ENCODE peak calls at places on chromosomes 11 and 22, in four cellular contexts. Q, S, Z and X are unnamed samples.

GRCh38 chr11:109073032-109073822 is 348.8 kb upstream of the C11orf87 start:
- DNase-seq in Q (no peak), S (no peak), Z (no peak), X (no peak)

GRCh38 chr22:49350441-49351121 is 477.1 kb downstream of the BRD1 start:
- DNase-seq in Q (no peak), S (no peak), Z (no peak), X (no peak)

GRCh38 chr11:116707250-116707649 is 65.5 kb downstream of the BUD13 start:
- DNase-seq in Q (no peak), S (no peak), Z (no peak), X (no peak)

GRCh38 chr11:61918251-61919112 is 1.1 kb upstream of the RAB3IL1 start:
- DNase-seq in Q (no peak), S (peak; percentile 15), Z (no peak), X (no peak)

GRCh38 chr11:65262381-65262680 is 569 bp downstream of the POLA2 start:
- DNase-seq in Q (no peak), S (peak; percentile 59), Z (no peak), X (no peak)

GRCh38 chr22:40121463-40121862 is 56.3 kb upstream of the TNRC6B start:
- DNase-seq in Q (no peak), S (no peak), Z (no peak), X (no peak)

GRCh38 chr11:118216621-118217526 is 7.9 kb downstream of the JAML start:
- DNase-seq in Q (no peak), S (no peak), Z (no peak), X (no peak)

GRCh38 chr11:17508306-17508705 is 31.7 kb upstream of the ABCC8 start:
- DNase-seq in Q (no peak), S (peak; percentile 3), Z (no peak), X (no peak)

GRCh38 chr11:127195791-127196190 is 195.2 kb upstream of the KIRREL3 start:
- DNase-seq in Q (no peak), S (no peak), Z (no peak), X (no peak)

GRCh38 chr22:31449521-31449920 is 40.1 kb downstream of the EIF4ENIF1 start:
- DNase-seq in Q (no peak), S (no peak), Z (no peak), X (no peak)

GRCh38 chr11:12693485-12694181 is 19.4 kb downstream of the TEAD1 start:
- DNase-seq in Q (peak; percentile 99), S (peak; percentile 99), Z (peak; percentile 100), X (peak; percentile 44)

GRCh38 chr11:44260081-44260480 is 49.9 kb downstream of the ALX4 start:
- DNase-seq in Q (no peak), S (no peak), Z (no peak), X (no peak)

GRCh38 chr11:106389096-106389495 is 311.6 kb downstream of the AASDHPPT start:
- DNase-seq in Q (peak; percentile 50), S (peak; percentile 63), Z (peak; percentile 90), X (no peak)

GRCh38 chr11:69721745-69722144 is 17.9 kb upstream of the FGF19 start:
- DNase-seq in Q (no peak), S (no peak), Z (no peak), X (no peak)

GRCh38 chr11:116690623-116691022 is 82.2 kb downstream of the BUD13 start:
- DNase-seq in Q (no peak), S (no peak), Z (no peak), X (no peak)

GRCh38 chr22:34973926-34974325 is 92.0 kb upstream of the ISX start:
- DNase-seq in Q (no peak), S (no peak), Z (peak; percentile 46), X (no peak)
- H3K9me3 ChIP-seq in Q (peaks cover 30% of the 10 kb centered on the region), S (no peaks in the 10 kb centered on the region), Z (no peaks in the 10 kb centered on the region), X (no peaks in the 10 kb centered on the region)

GRCh38 chr22:19890502-19891349 is 36.1 kb upstream of the GNB1L start:
- DNase-seq in Q (no peak), S (no peak), Z (no peak), X (no peak)
- H3K4me3 ChIP-seq in Q (no peak overlapping the region), S (no peak overlapping the region), Z (no peak overlapping the region), X (no peak overlapping the region)

DNA sequence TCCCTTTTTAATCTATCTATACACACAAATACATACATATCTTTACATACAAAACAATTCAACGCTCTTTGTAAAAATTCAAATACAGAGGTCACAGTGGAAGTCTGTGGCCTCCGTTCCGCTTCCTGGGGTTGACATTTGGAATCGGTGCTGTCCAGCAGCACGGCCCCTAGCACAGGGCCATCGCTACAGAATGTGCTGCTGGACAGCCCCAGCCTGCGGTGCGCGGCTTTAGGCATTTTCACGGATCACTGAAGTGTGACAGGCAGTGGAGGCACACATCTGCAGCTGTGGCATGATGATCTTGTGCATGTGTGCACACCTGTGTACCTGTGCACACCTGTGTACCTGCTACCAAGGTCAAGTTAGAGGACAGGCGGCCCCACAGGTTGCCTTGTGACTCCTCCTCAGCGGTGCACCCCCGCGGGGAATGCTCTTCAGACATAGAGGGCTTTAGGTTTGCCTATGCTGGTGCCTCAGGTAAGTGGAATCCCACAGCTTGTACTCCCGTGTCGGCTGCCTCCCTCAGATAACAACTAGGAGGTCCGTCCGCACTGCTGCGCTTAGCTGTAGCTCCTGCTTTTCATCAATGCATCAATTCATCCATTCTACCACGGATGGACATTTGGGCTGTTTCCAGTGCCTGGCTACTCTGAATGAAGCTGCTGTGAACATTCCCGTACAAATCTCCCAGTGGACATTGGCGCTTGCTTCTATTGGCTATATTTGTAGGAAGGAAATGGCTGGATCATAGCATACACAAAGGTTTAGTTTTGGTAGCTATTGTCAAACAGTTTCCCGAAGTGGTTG is 29.9 kb downstream of the GAL start:
- DNase-seq in Q (no peak), S (no peak), Z (no peak), X (no peak)
- H3K27me3 ChIP-seq in Q (no peaks in the 10 kb centered on the region), S (peaks cover 25% of the 10 kb centered on the region), Z (peaks cover 46% of the 10 kb centered on the region), X (no peaks in the 10 kb centered on the region)

DNA sequence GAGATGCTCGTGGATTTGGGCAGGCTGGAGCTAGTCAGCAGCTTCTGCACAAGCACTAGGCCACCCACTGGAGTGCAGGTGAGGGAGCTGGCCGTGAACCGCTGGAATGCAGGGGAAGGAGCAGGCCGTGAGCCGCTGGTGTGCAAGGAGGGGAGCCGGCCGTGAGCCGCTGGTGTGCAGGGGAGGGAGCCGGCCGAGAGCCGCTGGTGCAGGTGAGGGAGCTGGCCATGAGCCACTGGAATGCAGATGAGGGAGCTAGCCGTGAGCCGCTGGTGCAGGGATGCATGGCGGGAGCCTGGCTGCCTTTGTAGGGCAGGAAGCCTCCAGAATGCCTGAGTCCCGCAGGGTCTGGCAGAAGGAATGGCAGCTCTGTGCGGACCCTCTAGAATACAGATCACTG is 4220.0 kb upstream of the OR11H1 start:
- DNase-seq in Q (no peak), S (no peak), Z (no peak), X (no peak)
- H3K9me3 ChIP-seq in Q (peaks cover 50% of the 10 kb centered on the region), S (no peaks in the 10 kb centered on the region), Z (peaks cover 11% of the 10 kb centered on the region), X (no peaks in the 10 kb centered on the region)

GRCh38 chr11:124748481-124749338 is 3.3 kb downstream of the VSIG2 start:
- DNase-seq in Q (no peak), S (no peak), Z (no peak), X (no peak)

GRCh38 chr11:124749920-124750319 is 2.1 kb downstream of the VSIG2 start:
- DNase-seq in Q (no peak), S (no peak), Z (no peak), X (no peak)

GRCh38 chr11:124746621-124747243 is 5.3 kb downstream of the VSIG2 start:
- DNase-seq in Q (peak; percentile 69), S (peak; percentile 76), Z (peak; percentile 38), X (peak; percentile 62)

GRCh38 chr11:124747406-124748099 is 4.5 kb downstream of the VSIG2 start:
- DNase-seq in Q (no peak), S (no peak), Z (no peak), X (no peak)

GRCh38 chr11:124748100-124748418 is 4.0 kb downstream of the VSIG2 start:
- DNase-seq in Q (no peak), S (no peak), Z (no peak), X (no peak)
- H3K4me3 ChIP-seq in Q (no peak overlapping the region), S (no peak overlapping the region), Z (no peak overlapping the region), X (no peak overlapping the region)

DNA sequence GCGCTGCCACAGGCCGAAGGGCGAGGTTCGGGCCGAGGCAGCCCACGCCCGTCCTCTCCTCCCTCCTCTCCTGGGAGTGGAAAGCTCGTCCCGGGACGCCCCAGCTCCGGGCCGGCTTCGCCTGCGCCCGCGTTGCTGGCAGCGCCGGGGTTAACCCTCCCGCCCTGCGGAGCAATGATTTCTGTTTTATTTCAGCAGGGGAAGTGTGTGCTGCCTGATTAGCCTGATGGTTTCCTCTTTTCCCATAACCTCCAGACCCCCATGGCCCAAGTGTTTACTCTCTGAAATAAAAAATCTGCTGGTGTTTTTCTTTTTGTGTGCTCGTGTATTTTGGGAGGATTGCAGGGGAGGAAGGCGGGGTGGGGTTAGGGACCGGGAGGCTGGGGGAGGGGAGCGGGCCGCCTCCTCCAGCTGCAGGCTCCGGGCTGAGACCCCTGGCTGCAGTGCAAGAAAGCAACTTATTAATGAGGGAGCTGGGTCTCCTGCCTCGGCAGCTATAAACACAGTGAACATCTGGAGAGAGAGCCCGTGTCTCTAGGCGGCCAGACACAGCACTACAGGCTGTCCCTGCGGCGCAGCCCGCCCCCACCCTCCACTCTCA is 38.6 kb downstream of the ETS1 start:
- DNase-seq in Q (no peak), S (peak; percentile 80), Z (no peak), X (peak; percentile 74)
- H3K27me3 ChIP-seq in Q (no peaks in the 10 kb centered on the region), S (no peaks in the 10 kb centered on the region), Z (no peaks in the 10 kb centered on the region), X (no peaks in the 10 kb centered on the region)